ENCODE peak calls at places on chromosomes 2 and 18, in six cellular contexts. D is K562, P is GM20000, Y is fibroblast of lung, I is AG04449, V is H9. F is an unnamed sample.
A peak's percentile ranks its signal among the peaks of the same experiment; 100 is the strongest.

GRCh38 chr2:100417745-100418090 is 250 bp upstream of the CHST10 start:
- DNase-seq in D (no peak), P (peak; percentile 37), V (no peak), Y (peak; percentile 20), I (no peak), F (no peak)

GRCh38 chr18:4358618-4359017 is 96.5 kb downstream of the DLGAP1 start:
- DNase-seq in V (peak; percentile 72), P (no peak), D (no peak), Y (no peak), I (no peak), F (no peak)

GRCh38 chr18:13026583-13027270 is 35.6 kb downstream of the CEP192 start:
- DNase-seq in I (no peak), Y (peak; percentile 27), V (no peak), D (no peak), P (no peak), F (no peak)

GRCh38 chr2:88097891-88098557 is 29.8 kb downstream of the FABP1 start:
- DNase-seq in Y (no peak), I (no peak), V (no peak), P (no peak), D (no peak), F (no peak)

GRCh38 chr18:48540329-48541025 is 1.6 kb downstream of the CTIF start:
- DNase-seq in P (peak; percentile 82), Y (peak; percentile 47), V (peak; percentile 52), D (peak; percentile 74), I (no peak), F (peak; percentile 68)

GRCh38 chr2:38763226-38763625 is 12.1 kb upstream of the SRSF7 start:
- DNase-seq in I (no peak), Y (no peak), V (no peak), P (peak; percentile 34), D (no peak), F (peak; percentile 47)

GRCh38 chr2:226155476-226155875 is 644.1 kb downstream of the IRS1 start:
- DNase-seq in V (no peak), I (no peak), P (no peak), Y (no peak), D (no peak), F (no peak)

GRCh38 chr2:174699993-174700766 is 64.1 kb downstream of the CHRNA1 start:
- DNase-seq in I (no peak), D (peak; percentile 69), V (no peak), Y (peak; percentile 73), P (peak; percentile 79), F (peak; percentile 78)

GRCh38 chr2:215505044-215505786 is 69.3 kb upstream of the FN1 start:
- DNase-seq in V (no peak), Y (peak; percentile 55), P (no peak), D (peak; percentile 29), I (no peak), F (no peak)

GRCh38 chr2:33529771-33530481 is 53.5 kb downstream of the RASGRP3 start:
- DNase-seq in D (peak; percentile 25), I (peak; percentile 95), P (peak; percentile 16), V (no peak), Y (peak; percentile 85), F (no peak)

GRCh38 chr2:67399831-67400489 is 2.8 kb downstream of the ETAA1 start:
- DNase-seq in V (no peak), D (no peak), I (no peak), Y (peak; percentile 59), P (no peak), F (no peak)

GRCh38 chr2:24404582-24404981 is 44.2 kb upstream of the ITSN2 start:
- DNase-seq in D (no peak), I (no peak), Y (peak; percentile 50), V (no peak), P (no peak), F (no peak)

GRCh38 chr2:10141736-10142639 is 19.4 kb downstream of the RRM2 start:
- DNase-seq in V (peak; percentile 72), I (no peak), P (peak; percentile 45), D (no peak), Y (no peak), F (no peak)
- TF ChIP-seq CTCF in V (peak; percentile 76), I (peak; percentile 56), P (peak; percentile 33), D (peak; percentile 38), Y (peak; percentile 49), F (peak; percentile 60)

GRCh38 chr18:6728809-6729246 is 688 bp upstream of the ARHGAP28 start:
- DNase-seq in D (no peak), I (no peak), V (no peak), P (no peak), Y (no peak), F (no peak)

GRCh38 chr18:6731197-6731596 is 1.7 kb downstream of the ARHGAP28 start:
- DNase-seq in V (no peak), P (no peak), I (peak; percentile 75), Y (peak; percentile 99), D (no peak), F (no peak)

GRCh38 chr18:6734746-6735430 is 5.4 kb downstream of the ARHGAP28 start:
- DNase-seq in P (no peak), D (no peak), I (no peak), V (no peak), Y (peak; percentile 83), F (no peak)

GRCh38 chr18:6729247-6730091 is at the start of gene ARHGAP28:
- DNase-seq in V (peak; percentile 89), P (peak; percentile 54), Y (peak; percentile 97), I (no peak), D (peak; percentile 88), F (peak; percentile 50)

GRCh38 chr18:6732952-6733351 is 3.4 kb downstream of the ARHGAP28 start:
- DNase-seq in I (no peak), Y (peak; percentile 61), P (no peak), D (no peak), V (no peak), F (no peak)
- TF ChIP-seq CTCF in I (no peak), Y (peak; percentile 50), P (no peak), D (no peak), V (peak; percentile 48), F (no peak)

DNA sequence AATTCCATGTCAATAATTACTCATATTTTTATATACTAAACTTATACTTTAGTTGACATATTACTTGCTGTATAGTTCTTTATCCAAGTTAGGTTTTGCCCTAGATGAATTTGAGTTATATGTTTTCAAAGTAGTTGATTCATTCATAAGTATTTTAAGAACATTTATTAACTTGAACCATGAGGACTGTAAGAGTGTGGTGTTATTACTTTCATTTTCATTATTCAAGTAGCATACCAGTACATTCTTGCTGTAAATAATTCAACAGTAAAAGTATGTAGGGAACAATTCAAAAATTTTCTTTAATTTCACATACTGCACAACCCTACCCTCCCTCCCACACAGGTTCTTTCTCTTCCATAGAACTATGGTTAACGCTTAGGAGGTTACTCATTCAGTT is 75.4 kb downstream of the ANKRD12 start:
- DNase-seq in Y (no peak), P (no peak), D (no peak), V (no peak), I (no peak), F (no peak)
- TF ChIP-seq CTCF in Y (no peak), P (no peak), D (no peak), V (no peak), I (no peak), F (no peak)

GRCh38 chr2:57453929-57454328 is 592.7 kb upstream of the VRK2 start:
- DNase-seq in V (no peak), D (no peak), Y (no peak), I (no peak), P (no peak), F (no peak)
- TF ChIP-seq CTCF in V (peak; percentile 63), D (no peak), Y (no peak), I (no peak), P (no peak), F (peak; percentile 21)

GRCh38 chr18:42961298-42961697 is 154.2 kb downstream of the RIT2 start:
- DNase-seq in V (no peak), I (no peak), P (no peak), Y (no peak), D (no peak), F (no peak)

GRCh38 chr18:42958353-42958752 is 157.1 kb downstream of the RIT2 start:
- DNase-seq in I (no peak), Y (no peak), V (no peak), P (no peak), D (no peak), F (no peak)

GRCh38 chr18:42954887-42955286 is 160.6 kb downstream of the RIT2 start:
- DNase-seq in P (no peak), V (no peak), D (no peak), I (no peak), Y (no peak), F (no peak)

GRCh38 chr18:42956287-42956686 is 159.2 kb downstream of the RIT2 start:
- DNase-seq in P (no peak), D (no peak), I (no peak), V (no peak), Y (no peak), F (no peak)

DNA sequence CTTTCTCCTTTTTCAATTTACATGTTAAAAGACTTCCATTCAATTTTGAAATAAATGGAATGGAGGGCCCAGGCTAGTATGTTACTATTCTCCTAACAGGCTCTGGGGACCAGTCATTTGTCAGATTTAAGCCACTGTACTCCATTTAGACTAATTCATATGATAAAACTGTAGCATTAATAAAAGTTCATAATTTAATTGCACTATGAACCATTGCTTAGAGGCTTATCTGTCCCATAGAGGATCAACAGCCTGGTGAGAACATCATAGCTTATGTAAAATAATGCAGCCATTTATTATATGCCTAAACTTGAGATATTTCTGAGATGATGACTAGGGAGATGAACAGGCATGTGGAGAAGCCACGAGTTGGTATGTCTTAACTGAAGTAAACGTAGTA is 156.0 kb downstream of the RIT2 start:
- DNase-seq in P (no peak), Y (no peak), D (no peak), V (no peak), I (no peak), F (no peak)
- TF ChIP-seq CTCF in P (no peak), Y (no peak), D (no peak), V (no peak), I (no peak), F (no peak)

GRCh38 chr18:46073474-46074331 is 1.6 kb upstream of the PSTPIP2 start:
- DNase-seq in Y (peak; percentile 74), P (peak; percentile 59), D (peak; percentile 32), V (no peak), I (no peak), F (peak; percentile 47)
- TF ChIP-seq CTCF in Y (peak; percentile 65), P (peak; percentile 47), D (peak; percentile 58), V (peak; percentile 78), I (peak; percentile 43), F (peak; percentile 62)

DNA sequence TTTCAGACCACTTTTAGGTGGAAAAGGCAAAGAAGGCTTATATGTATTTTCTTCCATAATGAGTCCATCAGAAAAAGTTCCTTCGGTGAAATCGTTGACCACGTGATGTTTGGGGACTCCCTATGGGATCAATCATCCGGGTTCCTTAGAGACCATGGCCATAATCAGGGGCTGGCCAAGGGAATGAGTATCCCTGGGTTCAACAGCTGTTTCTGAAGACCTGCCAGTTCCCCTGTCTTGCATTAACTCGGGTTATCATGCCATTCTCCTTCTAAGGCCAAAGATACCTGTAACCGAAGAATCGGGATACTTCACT is 18.7 kb upstream of the TMEM177 start:
- DNase-seq in P (no peak), I (no peak), V (no peak), Y (no peak), D (no peak), F (no peak)
- TF ChIP-seq CTCF in P (no peak), I (no peak), V (no peak), Y (no peak), D (no peak), F (no peak)

GRCh38 chr2:28622101-28622499 is 126.2 kb downstream of the PLB1 start:
- DNase-seq in P (no peak), I (no peak), D (no peak), V (no peak), Y (no peak), F (no peak)
- TF ChIP-seq CTCF in P (no peak), I (no peak), D (no peak), V (no peak), Y (no peak), F (no peak)

F was measured in GM13977.